ENCODE peak calls at places on chromosomes 3 and 15, in six cellular contexts. One of them, this sample, is unnamed.

GRCh38 chr15:98174286-98174685 is 213.8 kb downstream of the ARRDC4 start:
- DNase-seq in PC-9: no peak
- DNase-seq in Panc1: no peak
- DNase-seq in GM12865: no peak
- DNase-seq in fibroblast of pulmonary artery: no peak
- DNase-seq in fibroblast of the aortic adventitia: no peak
- DNase-seq in this sample: no peak

GRCh38 chr3:31039145-31039544 is 144.7 kb upstream of the GADL1 start:
- DNase-seq in PC-9: no peak
- DNase-seq in Panc1: no peak
- DNase-seq in GM12865: no peak
- DNase-seq in fibroblast of pulmonary artery: no peak
- DNase-seq in fibroblast of the aortic adventitia: no peak
- DNase-seq in this sample: no peak

GRCh38 chr15:76058714-76059319 is 968 bp upstream of the TMEM266 start:
- DNase-seq in PC-9: no peak
- DNase-seq in Panc1: no peak
- DNase-seq in GM12865: peak; percentile 38
- DNase-seq in fibroblast of pulmonary artery: peak; percentile 10
- DNase-seq in fibroblast of the aortic adventitia: peak; percentile 5
- DNase-seq in this sample: peak; percentile 57

GRCh38 chr15:78988361-78988911 is 43.6 kb upstream of the CTSH start:
- DNase-seq in PC-9: peak; percentile 97
- DNase-seq in Panc1: peak; percentile 73
- DNase-seq in GM12865: peak; percentile 48
- DNase-seq in fibroblast of pulmonary artery: peak; percentile 98
- DNase-seq in fibroblast of the aortic adventitia: peak; percentile 99
- DNase-seq in this sample: peak; percentile 48

GRCh38 chr3:31724681-31725080 is 192.0 kb downstream of the STT3B start:
- DNase-seq in PC-9: no peak
- DNase-seq in Panc1: no peak
- DNase-seq in GM12865: peak; percentile 45
- DNase-seq in fibroblast of pulmonary artery: peak; percentile 30
- DNase-seq in fibroblast of the aortic adventitia: peak; percentile 14
- DNase-seq in this sample: peak; percentile 22

GRCh38 chr15:99181544-99181943 is 67.8 kb downstream of the TTC23 start:
- DNase-seq in PC-9: no peak
- DNase-seq in Panc1: no peak
- DNase-seq in GM12865: no peak
- DNase-seq in fibroblast of pulmonary artery: no peak
- DNase-seq in fibroblast of the aortic adventitia: peak; percentile 50
- DNase-seq in this sample: no peak

GRCh38 chr3:38579146-38579545 is 70.3 kb downstream of the SCN5A start:
- DNase-seq in PC-9: no peak
- DNase-seq in Panc1: no peak
- DNase-seq in GM12865: no peak
- DNase-seq in fibroblast of pulmonary artery: peak; percentile 19
- DNase-seq in fibroblast of the aortic adventitia: peak; percentile 20
- DNase-seq in this sample: no peak

GRCh38 chr3:79560698-79561097 is 207.1 kb downstream of the ROBO1 start:
- DNase-seq in PC-9: no peak
- DNase-seq in Panc1: no peak
- DNase-seq in GM12865: no peak
- DNase-seq in fibroblast of pulmonary artery: no peak
- DNase-seq in fibroblast of the aortic adventitia: no peak
- DNase-seq in this sample: no peak

GRCh38 chr3:10532939-10533730 is 27.7 kb upstream of the ATP2B2 start:
- DNase-seq in PC-9: no peak
- DNase-seq in Panc1: no peak
- DNase-seq in GM12865: no peak
- DNase-seq in fibroblast of pulmonary artery: no peak
- DNase-seq in fibroblast of the aortic adventitia: no peak
- DNase-seq in this sample: no peak

GRCh38 chr3:112604536-112604935 is 36.4 kb downstream of the CCDC80 start:
- DNase-seq in PC-9: peak; percentile 52
- DNase-seq in Panc1: no peak
- DNase-seq in GM12865: no peak
- DNase-seq in fibroblast of pulmonary artery: peak; percentile 93
- DNase-seq in fibroblast of the aortic adventitia: peak; percentile 94
- DNase-seq in this sample: no peak

GRCh38 chr3:66609660-66610547 is 109.1 kb upstream of the LRIG1 start:
- DNase-seq in PC-9: peak; percentile 42
- DNase-seq in Panc1: no peak
- DNase-seq in GM12865: no peak
- DNase-seq in fibroblast of pulmonary artery: peak; percentile 59
- DNase-seq in fibroblast of the aortic adventitia: no peak
- DNase-seq in this sample: no peak

GRCh38 chr15:101175396-101175795 is 76.5 kb downstream of the CHSY1 start:
- DNase-seq in PC-9: no peak
- DNase-seq in Panc1: no peak
- DNase-seq in GM12865: no peak
- DNase-seq in fibroblast of pulmonary artery: no peak
- DNase-seq in fibroblast of the aortic adventitia: no peak
- DNase-seq in this sample: no peak

GRCh38 chr3:115077501-115078250 is 69.4 kb downstream of the ZBTB20 start:
- DNase-seq in PC-9: no peak
- DNase-seq in Panc1: no peak
- DNase-seq in GM12865: no peak
- DNase-seq in fibroblast of pulmonary artery: no peak
- DNase-seq in fibroblast of the aortic adventitia: peak; percentile 19
- DNase-seq in this sample: no peak

GRCh38 chr3:147554332-147554731 is 145.2 kb downstream of the ZIC1 start:
- DNase-seq in PC-9: no peak
- DNase-seq in Panc1: no peak
- DNase-seq in GM12865: no peak
- DNase-seq in fibroblast of pulmonary artery: no peak
- DNase-seq in fibroblast of the aortic adventitia: no peak
- DNase-seq in this sample: no peak

GRCh38 chr3:5489536-5489935 is 302.0 kb downstream of the EDEM1 start:
- DNase-seq in PC-9: no peak
- DNase-seq in Panc1: no peak
- DNase-seq in GM12865: no peak
- DNase-seq in fibroblast of pulmonary artery: no peak
- DNase-seq in fibroblast of the aortic adventitia: no peak
- DNase-seq in this sample: no peak

GRCh38 chr3:79038636-79039035 is 729.2 kb downstream of the ROBO1 start:
- DNase-seq in PC-9: no peak
- DNase-seq in Panc1: no peak
- DNase-seq in GM12865: no peak
- DNase-seq in fibroblast of pulmonary artery: no peak
- DNase-seq in fibroblast of the aortic adventitia: no peak
- DNase-seq in this sample: no peak

GRCh38 chr3:66938338-66938963 is 59.7 kb upstream of the KBTBD8 start:
- DNase-seq in PC-9: no peak
- DNase-seq in Panc1: peak; percentile 35
- DNase-seq in GM12865: peak; percentile 67
- DNase-seq in fibroblast of pulmonary artery: peak; percentile 79
- DNase-seq in fibroblast of the aortic adventitia: peak; percentile 75
- DNase-seq in this sample: peak; percentile 34

GRCh38 chr3:158562674-158563073 is 8.3 kb upstream of the MLF1 start:
- DNase-seq in PC-9: no peak
- DNase-seq in Panc1: no peak
- DNase-seq in GM12865: no peak
- DNase-seq in fibroblast of pulmonary artery: no peak
- DNase-seq in fibroblast of the aortic adventitia: no peak
- DNase-seq in this sample: no peak

GRCh38 chr15:29138260-29138659 is 131.4 kb downstream of the NSMCE3 start:
- DNase-seq in PC-9: no peak
- DNase-seq in Panc1: no peak
- DNase-seq in GM12865: no peak
- DNase-seq in fibroblast of pulmonary artery: no peak
- DNase-seq in fibroblast of the aortic adventitia: no peak
- DNase-seq in this sample: no peak

GRCh38 chr3:72082121-72082715 is 297.3 kb upstream of the PROK2 start:
- DNase-seq in PC-9: no peak
- DNase-seq in Panc1: no peak
- DNase-seq in GM12865: peak; percentile 85
- DNase-seq in fibroblast of pulmonary artery: peak; percentile 75
- DNase-seq in fibroblast of the aortic adventitia: peak; percentile 91
- DNase-seq in this sample: peak; percentile 77

GRCh38 chr3:109023656-109024254 is 70.1 kb upstream of the GUCA1C start:
- DNase-seq in PC-9: no peak
- DNase-seq in Panc1: no peak
- DNase-seq in GM12865: peak; percentile 61
- DNase-seq in fibroblast of pulmonary artery: peak; percentile 64
- DNase-seq in fibroblast of the aortic adventitia: peak; percentile 60
- DNase-seq in this sample: peak; percentile 17

GRCh38 chr3:194089357-194090177 is 46.4 kb upstream of the HES1 start:
- DNase-seq in PC-9: peak; percentile 100
- DNase-seq in Panc1: peak; percentile 97
- DNase-seq in GM12865: no peak
- DNase-seq in fibroblast of pulmonary artery: peak; percentile 99
- DNase-seq in fibroblast of the aortic adventitia: peak; percentile 94
- DNase-seq in this sample: peak; percentile 65

GRCh38 chr3:155356594-155357370 is 63.3 kb upstream of the STRIT1 start:
- DNase-seq in PC-9: no peak
- DNase-seq in Panc1: no peak
- DNase-seq in GM12865: no peak
- DNase-seq in fibroblast of pulmonary artery: peak; percentile 1
- DNase-seq in fibroblast of the aortic adventitia: no peak
- DNase-seq in this sample: no peak

GRCh38 chr15:75732809-75733451 is 20.3 kb upstream of the CSPG4 start:
- DNase-seq in PC-9: no peak
- DNase-seq in Panc1: no peak
- DNase-seq in GM12865: peak; percentile 70
- DNase-seq in fibroblast of pulmonary artery: peak; percentile 73
- DNase-seq in fibroblast of the aortic adventitia: peak; percentile 72
- DNase-seq in this sample: peak; percentile 73

GRCh38 chr15:49815937-49816336 is 195.1 kb downstream of the DTWD1 start:
- DNase-seq in PC-9: no peak
- DNase-seq in Panc1: no peak
- DNase-seq in GM12865: peak; percentile 36
- DNase-seq in fibroblast of pulmonary artery: peak; percentile 53
- DNase-seq in fibroblast of the aortic adventitia: peak; percentile 83
- DNase-seq in this sample: no peak

GRCh38 chr3:197554196-197554561 is 1.6 kb downstream of the BDH1 start:
- DNase-seq in PC-9: no peak
- DNase-seq in Panc1: no peak
- DNase-seq in GM12865: no peak
- DNase-seq in fibroblast of pulmonary artery: no peak
- DNase-seq in fibroblast of the aortic adventitia: no peak
- DNase-seq in this sample: no peak

GRCh38 chr3:52408466-52408865 is 36.4 kb downstream of the SEMA3G start:
- DNase-seq in PC-9: no peak
- DNase-seq in Panc1: no peak
- DNase-seq in GM12865: no peak
- DNase-seq in fibroblast of pulmonary artery: no peak
- DNase-seq in fibroblast of the aortic adventitia: no peak
- DNase-seq in this sample: no peak

GRCh38 chr3:50665603-50666115 is 9.1 kb upstream of the DOCK3 start:
- DNase-seq in PC-9: no peak
- DNase-seq in Panc1: no peak
- DNase-seq in GM12865: no peak
- DNase-seq in fibroblast of pulmonary artery: no peak
- DNase-seq in fibroblast of the aortic adventitia: peak; percentile 12
- DNase-seq in this sample: no peak

GRCh38 chr3:37162501-37163245 is 11.7 kb downstream of the LRRFIP2 start:
- DNase-seq in PC-9: no peak
- DNase-seq in Panc1: no peak
- DNase-seq in GM12865: peak; percentile 66
- DNase-seq in fibroblast of pulmonary artery: no peak
- DNase-seq in fibroblast of the aortic adventitia: no peak
- DNase-seq in this sample: peak; percentile 42

GRCh38 chr3:135736740-135737139 is 228.8 kb upstream of the PPP2R3A start:
- DNase-seq in PC-9: no peak
- DNase-seq in Panc1: no peak
- DNase-seq in GM12865: peak; percentile 56
- DNase-seq in fibroblast of pulmonary artery: no peak
- DNase-seq in fibroblast of the aortic adventitia: peak; percentile 40
- DNase-seq in this sample: no peak
- TF ChIP-seq CTCF in PC-9: peak; percentile 62
- TF ChIP-seq CTCF in Panc1: peak; percentile 39
- TF ChIP-seq CTCF in GM12865: peak; percentile 43
- TF ChIP-seq CTCF in fibroblast of pulmonary artery: no peak
- TF ChIP-seq CTCF in fibroblast of the aortic adventitia: peak; percentile 37
- TF ChIP-seq CTCF in this sample: peak; percentile 7

DNA sequence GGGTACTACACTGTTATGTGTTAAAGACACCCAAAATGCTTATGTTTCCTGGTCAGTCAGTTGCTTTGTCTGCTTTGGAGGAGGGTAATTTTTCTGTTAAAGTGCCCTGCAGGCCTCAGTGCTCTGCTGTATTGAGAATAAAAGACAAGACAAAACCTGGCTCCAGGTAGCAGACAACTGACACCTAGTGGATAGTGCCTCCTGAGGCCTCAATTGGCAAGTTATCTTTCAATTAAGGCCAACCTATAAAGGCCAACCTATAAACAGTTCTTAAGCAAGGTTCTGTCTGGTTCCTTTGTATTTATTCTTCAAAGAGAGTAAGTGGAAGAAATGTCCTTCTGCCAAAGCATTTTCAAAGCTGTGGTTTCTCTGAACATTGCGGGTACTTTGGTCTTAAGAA is 773.8 kb downstream of the MECOM start:
- DNase-seq in PC-9: peak; percentile 45
- DNase-seq in Panc1: no peak
- DNase-seq in GM12865: no peak
- DNase-seq in fibroblast of pulmonary artery: no peak
- DNase-seq in fibroblast of the aortic adventitia: no peak
- DNase-seq in this sample: no peak
- TF ChIP-seq CTCF in PC-9: peak; percentile 42
- TF ChIP-seq CTCF in Panc1: no peak
- TF ChIP-seq CTCF in GM12865: no peak
- TF ChIP-seq CTCF in fibroblast of pulmonary artery: no peak
- TF ChIP-seq CTCF in fibroblast of the aortic adventitia: no peak
- TF ChIP-seq CTCF in this sample: no peak

GRCh38 chr15:32130823-32131222 is 100.5 kb downstream of the CHRNA7 start:
- DNase-seq in PC-9: no peak
- DNase-seq in Panc1: no peak
- DNase-seq in GM12865: no peak
- DNase-seq in fibroblast of pulmonary artery: no peak
- DNase-seq in fibroblast of the aortic adventitia: no peak
- DNase-seq in this sample: no peak
- TF ChIP-seq CTCF in PC-9: no peak
- TF ChIP-seq CTCF in Panc1: peak; percentile 6
- TF ChIP-seq CTCF in GM12865: no peak
- TF ChIP-seq CTCF in fibroblast of pulmonary artery: no peak
- TF ChIP-seq CTCF in fibroblast of the aortic adventitia: no peak
- TF ChIP-seq CTCF in this sample: no peak

DNA sequence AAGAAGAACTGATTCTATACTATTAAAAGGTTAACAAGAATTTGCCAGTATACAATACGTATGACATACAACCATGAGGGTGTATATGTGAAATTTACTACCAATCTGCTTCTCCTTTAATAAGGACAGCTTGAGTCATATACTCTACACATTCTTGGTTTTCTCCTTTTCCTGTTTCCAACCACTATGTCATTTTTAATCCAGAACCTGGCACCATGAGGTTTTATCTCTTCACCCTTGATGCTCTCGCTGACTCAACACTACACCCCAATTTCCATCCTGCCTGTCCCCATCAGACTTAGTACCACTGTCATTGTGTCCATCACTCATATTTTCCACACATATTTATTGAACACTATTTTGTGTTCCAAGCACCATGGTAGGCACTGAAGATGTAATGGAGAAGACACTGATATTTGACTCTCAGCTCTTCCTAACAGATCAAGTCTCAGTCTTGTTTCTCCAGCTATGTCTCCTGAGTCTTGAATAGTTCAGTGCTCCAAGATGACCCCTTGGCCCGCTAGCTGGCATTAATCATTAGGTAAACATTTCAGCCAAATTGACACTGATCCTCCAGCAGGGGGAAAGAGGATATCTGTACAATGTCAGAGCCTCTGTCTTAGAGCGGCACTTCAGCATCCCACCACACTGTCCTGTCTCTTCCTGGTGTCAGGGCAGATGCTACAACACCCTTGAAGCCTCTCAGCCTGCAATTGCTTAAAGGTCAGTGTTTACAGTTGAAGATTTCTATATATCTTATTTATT is 11.2 kb upstream of the COL8A1 start:
- DNase-seq in PC-9: peak; percentile 45
- DNase-seq in Panc1: no peak
- DNase-seq in GM12865: peak; percentile 29
- DNase-seq in fibroblast of pulmonary artery: no peak
- DNase-seq in fibroblast of the aortic adventitia: no peak
- DNase-seq in this sample: no peak
- TF ChIP-seq CTCF in PC-9: no peak
- TF ChIP-seq CTCF in Panc1: peak; percentile 4
- TF ChIP-seq CTCF in GM12865: no peak
- TF ChIP-seq CTCF in fibroblast of pulmonary artery: peak; percentile 2
- TF ChIP-seq CTCF in fibroblast of the aortic adventitia: no peak
- TF ChIP-seq CTCF in this sample: no peak